ENCODE peak calls at places on chromosomes 6 and 20, in five cellular contexts. One of them, this sample, is unnamed.

GRCh38 chr20:61733891-61734732 is 331.6 kb downstream of the TAF4 start:
- DNase-seq in CD8-positive, alpha-beta memory T cell: no peak
- DNase-seq in T follicular helper cell: no peak
- DNase-seq in PC-3: no peak
- DNase-seq in B cell: no peak
- DNase-seq in this sample: no peak

GRCh38 chr6:83615025-83615999 is 93.6 kb downstream of the SNAP91 start:
- DNase-seq in CD8-positive, alpha-beta memory T cell: no peak
- DNase-seq in T follicular helper cell: no peak
- DNase-seq in PC-3: peak
- DNase-seq in B cell: peak
- DNase-seq in this sample: no peak

GRCh38 chr6:73367761-73368355 is 1.8 kb downstream of the OOEP start:
- DNase-seq in CD8-positive, alpha-beta memory T cell: no peak
- DNase-seq in T follicular helper cell: no peak
- DNase-seq in PC-3: no peak
- DNase-seq in B cell: no peak
- DNase-seq in this sample: no peak

GRCh38 chr6:34181903-34182302 is 36.0 kb upstream of the GRM4 start:
- DNase-seq in CD8-positive, alpha-beta memory T cell: no peak
- DNase-seq in T follicular helper cell: no peak
- DNase-seq in PC-3: no peak
- DNase-seq in B cell: no peak
- DNase-seq in this sample: no peak

GRCh38 chr20:36279362-36279761 is 26.8 kb upstream of the DLGAP4 start:
- DNase-seq in CD8-positive, alpha-beta memory T cell: no peak
- DNase-seq in T follicular helper cell: no peak
- DNase-seq in PC-3: no peak
- DNase-seq in B cell: no peak
- DNase-seq in this sample: no peak

GRCh38 chr6:37688088-37688850 is 9.4 kb downstream of the MDGA1 start:
- DNase-seq in CD8-positive, alpha-beta memory T cell: no peak
- DNase-seq in T follicular helper cell: no peak
- DNase-seq in PC-3: no peak
- DNase-seq in B cell: no peak
- DNase-seq in this sample: no peak

GRCh38 chr6:165746331-165746730 is 83.3 kb upstream of the PDE10A start:
- DNase-seq in CD8-positive, alpha-beta memory T cell: no peak
- DNase-seq in T follicular helper cell: no peak
- DNase-seq in PC-3: no peak
- DNase-seq in B cell: no peak
- DNase-seq in this sample: no peak

GRCh38 chr20:701401-702129 is 26.0 kb upstream of the SCRT2 start:
- DNase-seq in CD8-positive, alpha-beta memory T cell: no peak
- DNase-seq in T follicular helper cell: no peak
- DNase-seq in PC-3: no peak
- DNase-seq in B cell: no peak
- DNase-seq in this sample: no peak

GRCh38 chr20:61354501-61354900 is 102.4 kb downstream of the CDH4 start:
- DNase-seq in CD8-positive, alpha-beta memory T cell: no peak
- DNase-seq in T follicular helper cell: no peak
- DNase-seq in PC-3: no peak
- DNase-seq in B cell: no peak
- DNase-seq in this sample: no peak

GRCh38 chr6:11213305-11214106 is 19.0 kb downstream of the NEDD9 start:
- DNase-seq in CD8-positive, alpha-beta memory T cell: no peak
- DNase-seq in T follicular helper cell: no peak
- DNase-seq in PC-3: no peak
- DNase-seq in B cell: no peak
- DNase-seq in this sample: no peak

GRCh38 chr6:163645560-163645959 is 231.0 kb downstream of the QKI start:
- DNase-seq in CD8-positive, alpha-beta memory T cell: no peak
- DNase-seq in T follicular helper cell: no peak
- DNase-seq in PC-3: no peak
- DNase-seq in B cell: no peak
- DNase-seq in this sample: no peak

GRCh38 chr6:113668712-113669408 is 188.3 kb upstream of the MARCKS start:
- DNase-seq in CD8-positive, alpha-beta memory T cell: no peak
- DNase-seq in T follicular helper cell: no peak
- DNase-seq in PC-3: peak
- DNase-seq in B cell: no peak
- DNase-seq in this sample: no peak

GRCh38 chr6:33392168-33392947 is 735 bp downstream of the KIFC1 start:
- DNase-seq in CD8-positive, alpha-beta memory T cell: peak
- DNase-seq in T follicular helper cell: no peak
- DNase-seq in PC-3: peak
- DNase-seq in B cell: no peak
- DNase-seq in this sample: no peak